ENCODE peak calls at places on chromosomes 3 and 15, in seven cellular contexts. One of them, this sample, is unnamed. For H3K4me1, the result is how much of the 10 kb centered on the place peaks cover.

GRCh38 chr3:167394003-167394402 is 13.9 kb upstream of the ZBBX start:
- DNase-seq in HepG2: peak
- DNase-seq in lung: no peak
- DNase-seq in SK-N-SH: no peak
- DNase-seq in heart right ventricle: no peak
- DNase-seq in A549: no peak
- DNase-seq in mammary epithelial cell: no peak
- DNase-seq in this sample: no peak

GRCh38 chr3:132417695-132418520 is 606 bp downstream of the DNAJC13 start:
- DNase-seq in HepG2: peak
- DNase-seq in SK-N-SH: peak
- DNase-seq in heart right ventricle: no peak
- DNase-seq in mammary epithelial cell: peak
- DNase-seq in lung: peak
- DNase-seq in A549: peak
- DNase-seq in this sample: peak

GRCh38 chr15:70486451-70487379 is 276.6 kb downstream of the UACA start:
- DNase-seq in HepG2: no peak
- DNase-seq in lung: no peak
- DNase-seq in A549: no peak
- DNase-seq in mammary epithelial cell: peak
- DNase-seq in SK-N-SH: no peak
- DNase-seq in heart right ventricle: no peak
- DNase-seq in this sample: no peak

GRCh38 chr15:60397772-60398445 is at the start of gene ANXA2:
- DNase-seq in heart right ventricle: peak
- DNase-seq in mammary epithelial cell: peak
- DNase-seq in lung: peak
- DNase-seq in A549: peak
- DNase-seq in HepG2: no peak
- DNase-seq in SK-N-SH: peak
- DNase-seq in this sample: peak

GRCh38 chr3:195087321-195087720 is 183.6 kb downstream of the XXYLT1 start:
- DNase-seq in heart right ventricle: no peak
- DNase-seq in lung: no peak
- DNase-seq in HepG2: no peak
- DNase-seq in A549: no peak
- DNase-seq in SK-N-SH: no peak
- DNase-seq in mammary epithelial cell: no peak
- DNase-seq in this sample: no peak

GRCh38 chr3:124636863-124637296 is 93.4 kb upstream of the UMPS start:
- DNase-seq in lung: no peak
- DNase-seq in heart right ventricle: no peak
- DNase-seq in mammary epithelial cell: no peak
- DNase-seq in HepG2: peak
- DNase-seq in A549: no peak
- DNase-seq in SK-N-SH: no peak
- DNase-seq in this sample: peak

GRCh38 chr3:79351693-79352092 is 416.1 kb downstream of the ROBO1 start:
- DNase-seq in lung: no peak
- DNase-seq in mammary epithelial cell: peak
- DNase-seq in A549: no peak
- DNase-seq in HepG2: no peak
- DNase-seq in heart right ventricle: no peak
- DNase-seq in SK-N-SH: no peak
- DNase-seq in this sample: no peak

GRCh38 chr15:64507293-64507802 is 47.0 kb downstream of the ZNF609 start:
- DNase-seq in A549: peak
- DNase-seq in HepG2: peak
- DNase-seq in lung: peak
- DNase-seq in mammary epithelial cell: peak
- DNase-seq in heart right ventricle: peak
- DNase-seq in SK-N-SH: peak
- DNase-seq in this sample: peak

GRCh38 chr15:37204698-37205097 is 104.3 kb upstream of the MEIS2 start:
- DNase-seq in heart right ventricle: no peak
- DNase-seq in lung: no peak
- DNase-seq in A549: peak
- DNase-seq in mammary epithelial cell: no peak
- DNase-seq in HepG2: no peak
- DNase-seq in SK-N-SH: no peak
- DNase-seq in this sample: no peak

GRCh38 chr3:169308654-169309325 is 354.7 kb downstream of the MECOM start:
- DNase-seq in HepG2: no peak
- DNase-seq in lung: no peak
- DNase-seq in mammary epithelial cell: peak
- DNase-seq in A549: no peak
- DNase-seq in SK-N-SH: no peak
- DNase-seq in heart right ventricle: no peak
- DNase-seq in this sample: no peak

GRCh38 chr3:65561617-65562016 is 477.1 kb downstream of the MAGI1 start:
- DNase-seq in lung: no peak
- DNase-seq in A549: no peak
- DNase-seq in HepG2: no peak
- DNase-seq in SK-N-SH: no peak
- DNase-seq in mammary epithelial cell: no peak
- DNase-seq in heart right ventricle: no peak
- DNase-seq in this sample: no peak

GRCh38 chr3:4981688-4982494 is 2.7 kb downstream of the BHLHE40 start:
- DNase-seq in HepG2: peak
- DNase-seq in A549: peak
- DNase-seq in mammary epithelial cell: peak
- DNase-seq in SK-N-SH: no peak
- DNase-seq in lung: peak
- DNase-seq in heart right ventricle: no peak
- DNase-seq in this sample: peak

GRCh38 chr3:132354916-132355702 is 37.9 kb downstream of the ACP3 start:
- DNase-seq in lung: no peak
- DNase-seq in mammary epithelial cell: peak
- DNase-seq in HepG2: no peak
- DNase-seq in SK-N-SH: no peak
- DNase-seq in A549: no peak
- DNase-seq in heart right ventricle: no peak
- DNase-seq in this sample: no peak

GRCh38 chr3:134371542-134372324 is 2.5 kb downstream of the AMOTL2 start:
- DNase-seq in A549: no peak
- DNase-seq in SK-N-SH: no peak
- DNase-seq in lung: no peak
- DNase-seq in mammary epithelial cell: no peak
- DNase-seq in HepG2: no peak
- DNase-seq in heart right ventricle: no peak
- DNase-seq in this sample: no peak

GRCh38 chr3:128322030-128323022 is 144.4 kb downstream of the DNAJB8 start:
- DNase-seq in mammary epithelial cell: peak
- DNase-seq in A549: peak
- DNase-seq in HepG2: no peak
- DNase-seq in SK-N-SH: no peak
- DNase-seq in heart right ventricle: peak
- DNase-seq in lung: no peak
- DNase-seq in this sample: peak

GRCh38 chr3:112373924-112374323 is 41.0 kb downstream of the CD200 start:
- DNase-seq in lung: no peak
- DNase-seq in SK-N-SH: no peak
- DNase-seq in A549: no peak
- DNase-seq in mammary epithelial cell: no peak
- DNase-seq in HepG2: no peak
- DNase-seq in heart right ventricle: no peak
- DNase-seq in this sample: no peak

GRCh38 chr3:197136744-197137143 is 107.1 kb upstream of the MELTF start:
- DNase-seq in heart right ventricle: no peak
- DNase-seq in A549: no peak
- DNase-seq in SK-N-SH: no peak
- DNase-seq in mammary epithelial cell: no peak
- DNase-seq in lung: no peak
- DNase-seq in HepG2: no peak
- DNase-seq in this sample: no peak

GRCh38 chr15:67096536-67097294 is 31.3 kb downstream of the SMAD3 start:
- DNase-seq in SK-N-SH: no peak
- DNase-seq in A549: no peak
- DNase-seq in mammary epithelial cell: peak
- DNase-seq in heart right ventricle: no peak
- DNase-seq in lung: no peak
- DNase-seq in HepG2: no peak
- DNase-seq in this sample: no peak

GRCh38 chr15:67100124-67100791 is 34.9 kb downstream of the SMAD3 start:
- DNase-seq in heart right ventricle: no peak
- DNase-seq in mammary epithelial cell: no peak
- DNase-seq in lung: no peak
- DNase-seq in HepG2: no peak
- DNase-seq in A549: no peak
- DNase-seq in SK-N-SH: no peak
- DNase-seq in this sample: no peak

GRCh38 chr15:67098768-67099282 is 33.4 kb downstream of the SMAD3 start:
- DNase-seq in HepG2: peak
- DNase-seq in SK-N-SH: no peak
- DNase-seq in A549: no peak
- DNase-seq in mammary epithelial cell: no peak
- DNase-seq in lung: no peak
- DNase-seq in heart right ventricle: no peak
- DNase-seq in this sample: no peak

GRCh38 chr15:67097424-67097823 is 32.0 kb downstream of the SMAD3 start:
- DNase-seq in HepG2: no peak
- DNase-seq in A549: no peak
- DNase-seq in heart right ventricle: no peak
- DNase-seq in SK-N-SH: no peak
- DNase-seq in lung: no peak
- DNase-seq in mammary epithelial cell: no peak
- DNase-seq in this sample: no peak

GRCh38 chr15:67097893-67098740 is 32.7 kb downstream of the SMAD3 start:
- DNase-seq in A549: no peak
- DNase-seq in heart right ventricle: no peak
- DNase-seq in HepG2: no peak
- DNase-seq in mammary epithelial cell: peak
- DNase-seq in SK-N-SH: no peak
- DNase-seq in lung: no peak
- DNase-seq in this sample: no peak
- H3K4me3 ChIP-seq in A549: no peak
- H3K4me3 ChIP-seq in heart right ventricle: no peak
- H3K4me3 ChIP-seq in HepG2: no peak
- H3K4me3 ChIP-seq in mammary epithelial cell: no peak
- H3K4me3 ChIP-seq in SK-N-SH: no peak
- H3K4me3 ChIP-seq in lung: no peak
- H3K4me3 ChIP-seq in this sample: no peak

GRCh38 chr15:77066961-77067690 is 3.8 kb downstream of the TSPAN3 start:
- DNase-seq in heart right ventricle: no peak
- DNase-seq in SK-N-SH: no peak
- DNase-seq in A549: peak
- DNase-seq in lung: no peak
- DNase-seq in mammary epithelial cell: peak
- DNase-seq in HepG2: peak
- DNase-seq in this sample: no peak

GRCh38 chr15:77069521-77070121 is 1.3 kb downstream of the TSPAN3 start:
- DNase-seq in SK-N-SH: no peak
- DNase-seq in A549: peak
- DNase-seq in lung: peak
- DNase-seq in heart right ventricle: no peak
- DNase-seq in HepG2: no peak
- DNase-seq in mammary epithelial cell: peak
- DNase-seq in this sample: peak

GRCh38 chr15:77068633-77069032 is 2.3 kb downstream of the TSPAN3 start:
- DNase-seq in SK-N-SH: no peak
- DNase-seq in A549: no peak
- DNase-seq in mammary epithelial cell: no peak
- DNase-seq in HepG2: no peak
- DNase-seq in lung: no peak
- DNase-seq in heart right ventricle: no peak
- DNase-seq in this sample: no peak

GRCh38 chr15:77070180-77070499 is 769 bp downstream of the TSPAN3 start:
- DNase-seq in HepG2: no peak
- DNase-seq in lung: no peak
- DNase-seq in heart right ventricle: no peak
- DNase-seq in SK-N-SH: no peak
- DNase-seq in mammary epithelial cell: peak
- DNase-seq in A549: no peak
- DNase-seq in this sample: no peak

GRCh38 chr15:77067691-77068367 is 3.1 kb downstream of the TSPAN3 start:
- DNase-seq in lung: no peak
- DNase-seq in heart right ventricle: no peak
- DNase-seq in mammary epithelial cell: no peak
- DNase-seq in HepG2: no peak
- DNase-seq in A549: no peak
- DNase-seq in SK-N-SH: no peak
- DNase-seq in this sample: no peak
- H3K4me1 ChIP-seq in lung: under half
- H3K4me1 ChIP-seq in heart right ventricle: under half
- H3K4me1 ChIP-seq in mammary epithelial cell: under half
- H3K4me1 ChIP-seq in HepG2: half or more
- H3K4me1 ChIP-seq in A549: half or more
- H3K4me1 ChIP-seq in SK-N-SH: under half
- H3K4me1 ChIP-seq in this sample: half or more

DNA sequence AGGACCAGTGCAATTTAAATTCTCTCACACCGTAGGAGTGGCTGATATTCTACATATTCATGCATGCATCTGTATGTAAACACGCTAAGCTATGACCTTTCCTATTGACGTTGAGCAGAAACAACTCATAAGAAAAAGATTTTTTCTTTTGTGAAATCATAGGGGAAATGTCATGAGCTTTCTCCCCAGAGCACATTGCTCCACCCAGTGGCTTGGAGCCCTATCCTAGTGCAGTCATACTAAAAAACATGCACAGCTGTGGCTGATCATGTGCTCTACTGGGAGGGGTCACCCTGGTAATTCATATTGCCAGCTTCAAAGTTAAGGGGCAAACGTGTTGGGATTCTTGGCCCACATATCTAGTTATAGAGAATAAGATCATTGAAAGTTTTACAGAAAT is 1.8 kb upstream of the MESD start:
- DNase-seq in SK-N-SH: no peak
- DNase-seq in A549: no peak
- DNase-seq in heart right ventricle: peak
- DNase-seq in mammary epithelial cell: peak
- DNase-seq in HepG2: no peak
- DNase-seq in lung: peak
- DNase-seq in this sample: peak
- TF ChIP-seq CTCF in SK-N-SH: no peak
- TF ChIP-seq CTCF in A549: no peak
- TF ChIP-seq CTCF in heart right ventricle: peak
- TF ChIP-seq CTCF in mammary epithelial cell: no peak
- TF ChIP-seq CTCF in HepG2: no peak
- TF ChIP-seq CTCF in lung: no peak
- TF ChIP-seq CTCF in this sample: no peak

DNA sequence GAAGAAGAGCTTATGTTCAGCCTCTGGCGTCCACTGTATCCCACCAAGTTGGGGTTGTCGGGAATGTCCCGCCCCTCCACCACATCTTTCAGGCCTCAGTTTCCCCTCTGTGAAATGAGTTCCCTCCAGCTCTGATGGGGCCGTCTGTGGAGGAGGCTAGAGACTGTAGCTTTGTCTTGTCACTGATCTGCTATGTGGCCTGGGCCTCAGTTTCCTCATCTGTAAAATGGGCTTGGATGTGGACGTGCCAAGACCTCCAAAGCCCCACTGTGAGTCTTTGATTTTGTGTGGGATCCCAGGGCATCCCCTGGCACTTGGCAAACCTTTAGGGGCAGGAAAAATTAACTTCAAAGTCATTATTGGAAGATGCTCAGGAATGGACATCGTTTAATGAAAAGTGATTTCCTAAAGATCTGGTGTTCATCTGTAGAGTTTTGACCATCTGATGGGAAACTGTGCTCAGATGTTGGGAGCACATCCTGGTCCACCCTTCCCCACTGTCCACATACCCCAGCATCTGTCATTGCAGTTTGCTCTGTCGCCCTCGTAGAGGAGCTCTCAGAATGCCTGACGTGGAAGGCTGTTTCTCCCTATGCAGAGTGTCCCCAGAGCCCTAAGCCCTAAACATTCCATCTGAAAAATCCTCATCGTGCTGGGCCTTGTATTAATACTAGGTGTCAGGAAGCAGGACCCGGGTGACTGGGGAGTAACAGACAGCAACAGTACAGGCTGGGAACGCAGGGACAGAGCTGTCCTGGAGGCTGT is 28.5 kb downstream of the SLC6A6 start:
- DNase-seq in lung: no peak
- DNase-seq in A549: no peak
- DNase-seq in HepG2: no peak
- DNase-seq in heart right ventricle: no peak
- DNase-seq in SK-N-SH: no peak
- DNase-seq in mammary epithelial cell: no peak
- DNase-seq in this sample: no peak
- H3K4me3 ChIP-seq in lung: no peak
- H3K4me3 ChIP-seq in A549: no peak
- H3K4me3 ChIP-seq in HepG2: no peak
- H3K4me3 ChIP-seq in heart right ventricle: no peak
- H3K4me3 ChIP-seq in SK-N-SH: no peak
- H3K4me3 ChIP-seq in mammary epithelial cell: no peak
- H3K4me3 ChIP-seq in this sample: no peak

This sample was measured in body of pancreas.